ENCODE peak calls at places on chromosomes 11 and 22, in five cellular contexts. T is endothelial cell of umbilical vein, R is breast epithelium, G is Panc1, E is GM12891. H is an unnamed sample.

GRCh38 chr11:61890536-61891330 is 612 bp downstream of the FADS3 start:
- DNase-seq in T (peak), E (no peak), R (peak), G (no peak), H (no peak)

GRCh38 chr22:45934659-45935341 is 42.2 kb downstream of the WNT7B start:
- DNase-seq in E (no peak), R (peak), T (no peak), G (peak), H (no peak)

GRCh38 chr11:36196476-36197099 is 92.6 kb downstream of the COMMD9 start:
- DNase-seq in R (no peak), G (no peak), E (no peak), T (no peak), H (no peak)

GRCh38 chr11:78424334-78425270 is 7.0 kb upstream of the GAB2 start:
- DNase-seq in G (no peak), E (no peak), T (peak), R (no peak), H (no peak)

GRCh38 chr11:103055174-103055890 is 36.6 kb downstream of the DCUN1D5 start:
- DNase-seq in T (peak), E (no peak), G (peak), R (no peak), H (no peak)

GRCh38 chr22:44473166-44473565 is 24.9 kb downstream of the RTL6 start:
- DNase-seq in R (no peak), T (no peak), E (no peak), G (no peak), H (no peak)

GRCh38 chr11:35015621-35016387 is 99.4 kb downstream of the PDHX start:
- DNase-seq in E (no peak), G (no peak), R (no peak), T (no peak), H (no peak)

GRCh38 chr22:18024956-18025720 is 777 bp upstream of the MICAL3 start:
- DNase-seq in E (no peak), R (no peak), T (no peak), G (no peak), H (no peak)

GRCh38 chr22:22746963-22747933 is 102.8 kb downstream of the GGTLC2 start:
- DNase-seq in E (no peak), G (no peak), R (no peak), T (no peak), H (peak)

GRCh38 chr11:1671658-1672057 is 25.3 kb upstream of the KRTAP5-6 start:
- DNase-seq in T (no peak), R (peak), E (no peak), G (no peak), H (no peak)

GRCh38 chr11:119316729-119317591 is at the start of gene MCAM:
- DNase-seq in T (peak), G (no peak), R (no peak), E (peak), H (no peak)

GRCh38 chr11:76424379-76424778 is 20.4 kb upstream of the EMSY start:
- DNase-seq in E (peak), G (no peak), R (no peak), T (no peak), H (no peak)

GRCh38 chr11:30697032-30697431 is 110.9 kb upstream of the MPPED2 start:
- DNase-seq in T (no peak), E (no peak), G (no peak), R (no peak), H (no peak)

GRCh38 chr11:132770802-132771545 is 761.3 kb downstream of the OPCML start:
- DNase-seq in R (no peak), G (no peak), E (no peak), T (no peak), H (no peak)

GRCh38 chr11:60838132-60838531 is 3.8 kb upstream of the CCDC86 start:
- DNase-seq in R (no peak), T (no peak), E (no peak), G (no peak), H (no peak)

GRCh38 chr11:61071880-61072279 is 30.4 kb upstream of the CD5 start:
- DNase-seq in R (no peak), G (no peak), T (no peak), E (no peak), H (no peak)

GRCh38 chr11:118152552-118153471 is at the start of gene SCN4B:
- DNase-seq in T (peak), G (no peak), E (peak), R (no peak), H (no peak)

GRCh38 chr22:45291931-45292290 is 7.2 kb downstream of the UPK3A start:
- DNase-seq in G (no peak), T (no peak), E (no peak), R (no peak), H (no peak)

GRCh38 chr11:31397239-31397834 is 27.7 kb downstream of the DNAJC24 start:
- DNase-seq in T (peak), G (no peak), E (no peak), R (no peak), H (no peak)

GRCh38 chr11:129237456-129237855 is 45.3 kb upstream of the ARHGAP32 start:
- DNase-seq in E (no peak), G (no peak), T (no peak), R (no peak), H (no peak)

GRCh38 chr11:94602430-94603372 is 35.5 kb downstream of the PIWIL4 start:
- DNase-seq in R (no peak), G (peak), E (peak), T (peak), H (peak)

GRCh38 chr11:96357794-96358193 is 14.8 kb upstream of the MAML2 start:
- DNase-seq in E (no peak), T (no peak), R (no peak), G (no peak), H (no peak)

GRCh38 chr11:3218483-3219280 is at the start of gene MRGPRG:
- DNase-seq in E (peak), R (no peak), G (no peak), T (no peak), H (peak)

GRCh38 chr22:42281706-42282251 is 11.3 kb upstream of the TCF20 start:
- DNase-seq in E (no peak), G (no peak), R (no peak), T (no peak), H (no peak)

GRCh38 chr22:27474711-27475547 is 326.6 kb downstream of the MN1 start:
- DNase-seq in R (peak), G (no peak), E (no peak), T (peak), H (no peak)

GRCh38 chr11:44627911-44628729 is 62.7 kb downstream of the CD82 start:
- DNase-seq in G (no peak), R (no peak), T (peak), E (no peak), H (peak)

GRCh38 chr22:39617342-39617741 is 46.8 kb downstream of the CACNA1I start:
- DNase-seq in T (no peak), R (no peak), G (no peak), E (no peak), H (no peak)

GRCh38 chr22:39308614-39309363 is 10.6 kb downstream of the RPL3 start:
- DNase-seq in T (peak), E (no peak), G (no peak), R (peak), H (no peak)

GRCh38 chr11:76170473-76170872 is 35.8 kb downstream of the WNT11 start:
- DNase-seq in E (no peak), T (no peak), G (no peak), R (no peak), H (no peak)

GRCh38 chr11:60964801-60965200 is 6.7 kb upstream of the CD6 start:
- DNase-seq in T (no peak), R (no peak), G (no peak), E (no peak), H (no peak)

GRCh38 chr22:50218996-50219727 is 18.4 kb downstream of the SELENOO start:
- DNase-seq in T (peak), G (no peak), E (no peak), R (peak), H (no peak)
- TF ChIP-seq POLR2AphosphoS5 in T (no peak), G (no peak), E (no peak), R (no peak), H (no peak)

GRCh38 chr11:117094776-117095175 is 3.5 kb downstream of the SIK3 start:
- DNase-seq in G (no peak), E (no peak), R (peak), T (no peak), H (no peak)
- TF ChIP-seq POLR2AphosphoS5 in G (no peak), E (no peak), R (peak), T (no peak), H (no peak)

GRCh38 chr11:69985654-69986420 is 92.3 kb upstream of the ANO1 start:
- DNase-seq in R (no peak), T (no peak), G (no peak), E (no peak), H (no peak)
- TF ChIP-seq POLR2AphosphoS5 in R (no peak), T (no peak), G (no peak), E (no peak), H (no peak)

DNA sequence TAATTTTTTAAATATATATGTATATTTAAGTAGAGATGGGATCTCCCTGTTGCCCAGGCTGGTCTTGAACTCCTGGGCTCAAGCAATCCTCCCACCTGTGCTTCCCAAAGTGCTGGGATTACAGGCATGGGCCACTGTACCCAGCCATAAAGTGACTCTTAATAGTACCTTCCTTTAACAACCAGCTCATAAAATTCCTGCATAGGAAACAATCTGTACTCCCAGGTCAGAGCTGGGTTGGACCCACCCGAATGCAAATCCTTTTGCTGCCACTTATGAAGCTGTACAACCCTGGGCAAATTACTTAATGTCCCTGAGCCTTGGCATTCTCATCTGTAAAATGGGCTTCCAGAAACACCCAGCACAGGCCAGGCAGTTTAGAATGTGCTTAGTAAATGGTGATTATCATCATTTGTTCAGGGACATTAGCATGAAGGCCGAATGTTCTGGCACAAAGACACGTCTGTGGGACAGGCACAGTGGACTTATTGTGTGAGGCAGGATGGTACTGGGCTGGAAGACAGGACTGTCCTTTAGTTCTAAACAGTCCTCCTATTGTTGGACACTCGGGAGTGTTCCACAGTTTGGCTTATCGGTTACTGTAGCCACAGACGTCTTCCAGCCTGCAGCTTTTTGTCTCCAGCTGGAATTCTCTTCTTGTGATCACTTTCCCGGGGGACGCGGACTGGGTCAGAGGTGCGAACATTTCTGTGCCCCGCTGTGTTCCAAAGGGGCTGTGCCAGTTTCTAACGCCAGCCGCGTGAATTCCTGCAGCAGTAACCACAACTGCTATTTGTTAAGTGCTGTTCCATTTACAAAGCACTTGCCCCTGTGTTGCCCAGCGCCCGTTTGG is 6.0 kb downstream of the PDXP start:
- DNase-seq in E (no peak), R (peak), T (no peak), G (no peak), H (no peak)
- TF ChIP-seq POLR2AphosphoS5 in E (no peak), R (peak), T (no peak), G (no peak), H (no peak)

GRCh38 chr22:30979932-30980331 is 10.9 kb downstream of the TUG1 start:
- DNase-seq in E (no peak), T (no peak), G (no peak), R (no peak), H (no peak)

GRCh38 chr22:30984317-30984716 is 15.3 kb downstream of the TUG1 start:
- DNase-seq in G (no peak), R (no peak), T (no peak), E (no peak), H (no peak)

GRCh38 chr22:30982501-30982900 is 13.4 kb downstream of the TUG1 start:
- DNase-seq in E (no peak), T (no peak), G (no peak), R (no peak), H (no peak)

DNA sequence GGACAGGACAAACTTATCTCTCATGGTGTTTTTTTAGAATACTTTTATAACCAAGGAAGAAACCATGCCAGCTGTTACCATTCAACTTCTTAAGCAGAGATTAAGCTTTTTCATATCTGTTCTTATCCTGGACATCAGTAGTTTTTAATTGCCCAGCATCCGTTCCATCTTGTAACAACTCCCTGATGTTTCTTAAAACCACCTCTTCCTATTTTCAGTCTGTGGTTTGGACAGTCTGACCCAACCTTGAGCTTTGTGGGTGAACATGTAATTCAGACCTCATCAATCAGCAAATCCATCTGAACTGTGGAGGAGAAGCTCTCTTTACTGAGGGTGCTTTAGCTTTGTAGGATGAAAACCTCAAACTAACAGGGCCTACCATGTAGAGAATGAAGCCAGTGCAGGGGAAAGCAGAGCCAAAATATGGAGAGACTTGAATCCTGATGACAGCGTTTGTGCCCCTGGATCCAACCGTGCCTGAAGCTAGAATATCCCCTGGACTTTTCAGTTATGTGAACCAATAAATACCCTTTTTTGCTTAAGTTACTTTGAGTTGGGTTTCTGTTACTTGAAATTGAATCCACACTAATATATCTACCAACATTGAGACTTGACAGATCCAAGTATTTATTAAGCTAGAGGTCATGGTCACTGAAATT is 9.4 kb downstream of the TUG1 start:
- DNase-seq in G (no peak), R (no peak), T (no peak), E (no peak), H (no peak)
- TF ChIP-seq POLR2AphosphoS5 in G (no peak), R (no peak), T (no peak), E (no peak), H (no peak)

GRCh38 chr22:50522806-50523438 is 2.5 kb downstream of the SCO2 start:
- DNase-seq in R (no peak), G (no peak), T (no peak), E (no peak), H (no peak)
- TF ChIP-seq POLR2AphosphoS5 in R (no peak), G (no peak), T (no peak), E (peak), H (no peak)

DNA sequence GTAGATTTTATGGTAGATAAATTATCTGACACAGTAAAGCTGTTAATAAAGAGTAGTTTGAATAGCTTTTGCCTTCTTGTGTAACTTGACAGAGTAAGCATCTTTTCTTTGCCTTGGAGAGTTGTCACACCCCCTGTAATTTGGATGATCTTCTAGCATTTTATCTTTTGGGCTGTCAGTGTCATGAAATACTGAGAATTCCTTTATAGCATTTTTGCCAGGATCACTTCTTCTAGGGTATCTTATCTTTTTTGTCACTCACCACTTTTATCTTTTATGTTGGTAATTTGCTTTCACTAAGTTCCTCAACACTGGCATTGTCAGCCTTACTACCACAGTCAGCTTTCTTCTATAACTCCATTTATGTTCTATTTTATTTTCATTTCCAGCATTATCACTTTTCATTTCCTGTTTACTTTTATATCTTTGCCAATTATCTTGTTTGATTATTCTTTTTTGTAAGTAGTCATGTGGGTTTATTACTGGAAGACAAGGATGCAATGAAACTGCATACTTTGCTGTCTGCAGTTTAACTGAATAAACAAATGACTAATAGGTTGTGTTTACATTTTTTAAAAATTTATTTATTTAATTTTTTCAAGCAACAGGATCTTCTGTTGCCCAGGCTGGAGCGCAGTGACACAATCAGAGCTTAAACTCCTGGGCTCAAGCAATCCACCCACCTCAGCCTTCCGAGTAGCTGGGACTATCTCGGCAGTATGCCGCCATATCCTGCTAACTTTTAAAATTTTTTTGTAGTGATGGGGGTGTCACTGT is 28.1 kb upstream of the ACAT1 start:
- DNase-seq in G (peak), R (no peak), E (no peak), T (no peak), H (no peak)
- TF ChIP-seq POLR2AphosphoS5 in G (peak), R (no peak), E (no peak), T (no peak), H (no peak)

GRCh38 chr11:122202951-122203456 is 87.0 kb upstream of the BLID start:
- DNase-seq in G (no peak), T (no peak), R (peak), E (peak), H (peak)
- TF ChIP-seq POLR2AphosphoS5 in G (peak), T (no peak), R (peak), E (no peak), H (no peak)

DNA sequence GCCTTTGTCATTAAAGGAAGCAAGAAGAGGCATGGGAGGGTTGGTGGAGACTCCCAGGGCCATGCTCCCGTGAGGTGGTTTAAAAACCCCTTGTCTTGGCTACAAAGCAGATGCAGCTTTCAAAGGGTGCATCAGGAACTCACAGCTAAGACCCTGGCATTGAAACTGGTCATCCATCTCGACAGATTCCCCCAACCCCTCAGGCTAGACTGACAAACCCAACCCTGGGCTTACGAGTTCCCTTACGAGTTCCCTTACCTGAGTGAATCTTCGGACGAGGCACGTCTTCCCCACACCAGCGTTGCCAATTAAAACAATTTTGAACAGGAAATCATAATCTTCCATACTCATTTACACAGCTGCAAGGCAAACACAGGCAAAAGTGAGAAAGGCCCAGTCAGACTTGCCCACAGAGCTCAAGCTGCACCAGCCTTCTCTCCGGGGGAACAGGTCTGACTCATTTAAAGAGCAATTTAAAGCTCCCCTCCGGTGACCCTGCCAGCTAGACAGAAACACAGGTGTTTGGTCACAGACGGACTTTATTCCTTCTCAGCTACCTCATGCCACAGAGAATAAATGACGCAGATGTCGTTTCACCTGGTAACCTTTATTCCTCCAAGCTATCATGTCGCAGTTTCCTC is 74.6 kb downstream of the RAB30 start:
- DNase-seq in E (peak), T (peak), G (no peak), R (no peak), H (peak)
- TF ChIP-seq POLR2AphosphoS5 in E (no peak), T (no peak), G (no peak), R (no peak), H (peak)

H was measured in GM12892.